ENCODE peak calls at places on chromosomes 12 and 14, in four cellular contexts. P is cardiac septum, I is SK-MEL-5, E is Calu3. F is an unnamed sample.

GRCh38 chr14:79896009-79896408 is 315.3 kb downstream of the DIO2 start:
- DNase-seq in P (no peak), I (no peak), E (no peak), F (no peak)

GRCh38 chr12:47755655-47756562 is 2.8 kb downstream of the RAPGEF3 start:
- DNase-seq in P (no peak), I (no peak), E (peak), F (no peak)

GRCh38 chr14:61077946-61078738 is 97.1 kb downstream of the SLC38A6 start:
- DNase-seq in P (no peak), I (no peak), E (no peak), F (peak)

GRCh38 chr12:101407054-101407437 is 526 bp downstream of the ARL1 start:
- DNase-seq in P (peak), I (no peak), E (no peak), F (no peak)

GRCh38 chr12:53478865-53479264 is 20.4 kb downstream of the MAP3K12 start:
- DNase-seq in P (no peak), I (no peak), E (no peak), F (no peak)

GRCh38 chr12:100141666-100141997 is 1.0 kb downstream of the BLTP3B start:
- DNase-seq in P (no peak), I (peak), E (no peak), F (peak)

GRCh38 chr12:93009533-93009932 is 80.4 kb upstream of the EEA1 start:
- DNase-seq in P (no peak), I (no peak), E (no peak), F (no peak)

GRCh38 chr12:87428701-87429277 is 600.4 kb downstream of the C12orf50 start:
- DNase-seq in P (no peak), I (peak), E (no peak), F (no peak)

GRCh38 chr12:65568517-65568916 is 255.8 kb upstream of the HMGA2 start:
- DNase-seq in P (no peak), I (no peak), E (peak), F (no peak)

GRCh38 chr12:15796493-15797141 is 7.4 kb upstream of the EPS8 start:
- DNase-seq in P (no peak), I (no peak), E (peak), F (no peak)

GRCh38 chr14:89214221-89214965 is 202.6 kb downstream of the FOXN3 start:
- DNase-seq in P (no peak), I (no peak), E (peak), F (no peak)

GRCh38 chr14:104101651-104102281 is 16.3 kb downstream of the ASPG start:
- DNase-seq in P (peak), I (no peak), E (no peak), F (no peak)

GRCh38 chr12:2075558-2076195 is 22.9 kb downstream of the CACNA1C start:
- DNase-seq in P (peak), I (no peak), E (no peak), F (no peak)

GRCh38 chr12:41967668-41968649 is 176.7 kb downstream of the GXYLT1 start:
- DNase-seq in P (no peak), I (no peak), E (peak), F (peak)

GRCh38 chr14:30553311-30553989 is 5.5 kb upstream of the G2E3 start:
- DNase-seq in P (no peak), I (no peak), E (no peak), F (no peak)

GRCh38 chr12:3225796-3226180 is 148.6 kb downstream of the TSPAN9 start:
- DNase-seq in P (no peak), I (no peak), E (no peak), F (no peak)

GRCh38 chr12:30898846-30899245 is 27.7 kb upstream of the TSPAN11 start:
- DNase-seq in P (no peak), I (no peak), E (no peak), F (no peak)

GRCh38 chr14:101502761-101503392 is 58.4 kb upstream of the DIO3 start:
- DNase-seq in P (peak), I (no peak), E (no peak), F (no peak)

GRCh38 chr14:68982581-68982980 is 3.5 kb upstream of the ACTN1 start:
- DNase-seq in P (no peak), I (no peak), E (no peak), F (no peak)

GRCh38 chr12:6626654-6627283 is 9.0 kb downstream of the LPAR5 start:
- DNase-seq in P (no peak), I (no peak), E (no peak), F (no peak)

GRCh38 chr12:66352197-66352596 is 49.9 kb downstream of the HELB start:
- DNase-seq in P (no peak), I (peak), E (peak), F (peak)

F was measured in A673.